ENCODE peak calls at places on chromosome 19, in nine cellular contexts. One of them, this sample, is unnamed.

GRCh38 chr19:32717496-32717895 is 2.1 kb upstream of the TDRD12 start:
- DNase-seq in activated CD4-positive, alpha-beta T cell treated with anti-CD3 and anti-CD28 coated beads for 4 hours: no peak
- DNase-seq in activated naive CD4-positive, alpha-beta T cell: no peak
- DNase-seq in GM04503: no peak
- DNase-seq in T47D: no peak
- DNase-seq in hepatic stellate cell: no peak
- DNase-seq in effector memory CD8-positive, alpha-beta T cell: no peak
- DNase-seq in RPMI8226: no peak
- DNase-seq in germinal center: no peak
- DNase-seq in this sample: no peak

GRCh38 chr19:11154683-11155047 is 917 bp downstream of the SPC24 start:
- DNase-seq in T47D: no peak
- DNase-seq in RPMI8226: no peak
- DNase-seq in GM04503: no peak
- DNase-seq in effector memory CD8-positive, alpha-beta T cell: no peak
- DNase-seq in hepatic stellate cell: no peak
- DNase-seq in activated naive CD4-positive, alpha-beta T cell: no peak
- DNase-seq in activated CD4-positive, alpha-beta T cell treated with anti-CD3 and anti-CD28 coated beads for 4 hours: no peak
- DNase-seq in germinal center: no peak
- DNase-seq in this sample: no peak

GRCh38 chr19:12778020-12778904 is 2.9 kb upstream of the HOOK2 start:
- DNase-seq in hepatic stellate cell: peak
- DNase-seq in effector memory CD8-positive, alpha-beta T cell: no peak
- DNase-seq in activated naive CD4-positive, alpha-beta T cell: no peak
- DNase-seq in germinal center: no peak
- DNase-seq in T47D: no peak
- DNase-seq in GM04503: no peak
- DNase-seq in activated CD4-positive, alpha-beta T cell treated with anti-CD3 and anti-CD28 coated beads for 4 hours: no peak
- DNase-seq in RPMI8226: peak
- DNase-seq in this sample: no peak

GRCh38 chr19:54287456-54287855 is 6.5 kb upstream of the LILRB2 start:
- DNase-seq in effector memory CD8-positive, alpha-beta T cell: no peak
- DNase-seq in activated CD4-positive, alpha-beta T cell treated with anti-CD3 and anti-CD28 coated beads for 4 hours: no peak
- DNase-seq in RPMI8226: no peak
- DNase-seq in germinal center: no peak
- DNase-seq in GM04503: peak
- DNase-seq in hepatic stellate cell: peak
- DNase-seq in T47D: no peak
- DNase-seq in activated naive CD4-positive, alpha-beta T cell: no peak
- DNase-seq in this sample: no peak

GRCh38 chr19:51531349-51532315 is at the start of gene SIGLEC6:
- DNase-seq in hepatic stellate cell: no peak
- DNase-seq in T47D: no peak
- DNase-seq in RPMI8226: peak
- DNase-seq in GM04503: no peak
- DNase-seq in effector memory CD8-positive, alpha-beta T cell: no peak
- DNase-seq in activated naive CD4-positive, alpha-beta T cell: no peak
- DNase-seq in activated CD4-positive, alpha-beta T cell treated with anti-CD3 and anti-CD28 coated beads for 4 hours: peak
- DNase-seq in germinal center: peak
- DNase-seq in this sample: peak

GRCh38 chr19:16146112-16146511 is 2.6 kb downstream of the HSH2D start:
- DNase-seq in RPMI8226: no peak
- DNase-seq in effector memory CD8-positive, alpha-beta T cell: no peak
- DNase-seq in hepatic stellate cell: no peak
- DNase-seq in activated naive CD4-positive, alpha-beta T cell: no peak
- DNase-seq in GM04503: no peak
- DNase-seq in activated CD4-positive, alpha-beta T cell treated with anti-CD3 and anti-CD28 coated beads for 4 hours: no peak
- DNase-seq in germinal center: no peak
- DNase-seq in T47D: no peak
- DNase-seq in this sample: no peak

GRCh38 chr19:12840091-12841079 is 2.1 kb downstream of the MAST1 start:
- DNase-seq in hepatic stellate cell: no peak
- DNase-seq in T47D: peak
- DNase-seq in effector memory CD8-positive, alpha-beta T cell: no peak
- DNase-seq in activated naive CD4-positive, alpha-beta T cell: no peak
- DNase-seq in germinal center: peak
- DNase-seq in activated CD4-positive, alpha-beta T cell treated with anti-CD3 and anti-CD28 coated beads for 4 hours: no peak
- DNase-seq in GM04503: no peak
- DNase-seq in RPMI8226: peak
- DNase-seq in this sample: no peak

GRCh38 chr19:47351545-47351944 is 2.4 kb downstream of the DHX34 start:
- DNase-seq in activated CD4-positive, alpha-beta T cell treated with anti-CD3 and anti-CD28 coated beads for 4 hours: no peak
- DNase-seq in RPMI8226: no peak
- DNase-seq in GM04503: no peak
- DNase-seq in germinal center: peak
- DNase-seq in hepatic stellate cell: peak
- DNase-seq in activated naive CD4-positive, alpha-beta T cell: no peak
- DNase-seq in effector memory CD8-positive, alpha-beta T cell: no peak
- DNase-seq in T47D: peak
- DNase-seq in this sample: no peak

GRCh38 chr19:48810151-48810550 is 678 bp downstream of the BCAT2 start:
- DNase-seq in T47D: no peak
- DNase-seq in RPMI8226: peak
- DNase-seq in activated CD4-positive, alpha-beta T cell treated with anti-CD3 and anti-CD28 coated beads for 4 hours: no peak
- DNase-seq in germinal center: no peak
- DNase-seq in effector memory CD8-positive, alpha-beta T cell: no peak
- DNase-seq in activated naive CD4-positive, alpha-beta T cell: no peak
- DNase-seq in hepatic stellate cell: no peak
- DNase-seq in GM04503: no peak
- DNase-seq in this sample: no peak

GRCh38 chr19:2561895-2562294 is 86.0 kb downstream of the GADD45B start:
- DNase-seq in germinal center: peak
- DNase-seq in hepatic stellate cell: no peak
- DNase-seq in T47D: no peak
- DNase-seq in activated naive CD4-positive, alpha-beta T cell: no peak
- DNase-seq in RPMI8226: peak
- DNase-seq in GM04503: no peak
- DNase-seq in effector memory CD8-positive, alpha-beta T cell: peak
- DNase-seq in activated CD4-positive, alpha-beta T cell treated with anti-CD3 and anti-CD28 coated beads for 4 hours: peak
- DNase-seq in this sample: peak

GRCh38 chr19:13071444-13072205 is 31.0 kb downstream of the LYL1 start:
- DNase-seq in activated naive CD4-positive, alpha-beta T cell: no peak
- DNase-seq in germinal center: no peak
- DNase-seq in RPMI8226: no peak
- DNase-seq in hepatic stellate cell: no peak
- DNase-seq in GM04503: no peak
- DNase-seq in effector memory CD8-positive, alpha-beta T cell: no peak
- DNase-seq in activated CD4-positive, alpha-beta T cell treated with anti-CD3 and anti-CD28 coated beads for 4 hours: no peak
- DNase-seq in T47D: no peak
- DNase-seq in this sample: no peak

GRCh38 chr19:29810504-29810871 is 1.3 kb upstream of the CCNE1 start:
- DNase-seq in GM04503: no peak
- DNase-seq in activated naive CD4-positive, alpha-beta T cell: no peak
- DNase-seq in T47D: no peak
- DNase-seq in activated CD4-positive, alpha-beta T cell treated with anti-CD3 and anti-CD28 coated beads for 4 hours: no peak
- DNase-seq in hepatic stellate cell: no peak
- DNase-seq in germinal center: no peak
- DNase-seq in effector memory CD8-positive, alpha-beta T cell: peak
- DNase-seq in RPMI8226: peak
- DNase-seq in this sample: no peak

GRCh38 chr19:41880329-41880708 is 2.7 kb upstream of the ARHGEF1 start:
- DNase-seq in RPMI8226: no peak
- DNase-seq in activated CD4-positive, alpha-beta T cell treated with anti-CD3 and anti-CD28 coated beads for 4 hours: no peak
- DNase-seq in GM04503: no peak
- DNase-seq in hepatic stellate cell: no peak
- DNase-seq in T47D: no peak
- DNase-seq in effector memory CD8-positive, alpha-beta T cell: no peak
- DNase-seq in activated naive CD4-positive, alpha-beta T cell: no peak
- DNase-seq in germinal center: no peak
- DNase-seq in this sample: no peak

GRCh38 chr19:47701717-47702552 is 11.3 kb upstream of the EHD2 start:
- DNase-seq in effector memory CD8-positive, alpha-beta T cell: no peak
- DNase-seq in activated naive CD4-positive, alpha-beta T cell: no peak
- DNase-seq in T47D: no peak
- DNase-seq in RPMI8226: no peak
- DNase-seq in hepatic stellate cell: no peak
- DNase-seq in germinal center: no peak
- DNase-seq in activated CD4-positive, alpha-beta T cell treated with anti-CD3 and anti-CD28 coated beads for 4 hours: no peak
- DNase-seq in GM04503: no peak
- DNase-seq in this sample: no peak

GRCh38 chr19:38702278-38702677 is 42.0 kb downstream of the CAPN12 start:
- DNase-seq in activated naive CD4-positive, alpha-beta T cell: no peak
- DNase-seq in RPMI8226: no peak
- DNase-seq in activated CD4-positive, alpha-beta T cell treated with anti-CD3 and anti-CD28 coated beads for 4 hours: no peak
- DNase-seq in effector memory CD8-positive, alpha-beta T cell: no peak
- DNase-seq in germinal center: no peak
- DNase-seq in hepatic stellate cell: no peak
- DNase-seq in T47D: no peak
- DNase-seq in GM04503: no peak
- DNase-seq in this sample: no peak

GRCh38 chr19:1154731-1155351 is 19.2 kb downstream of the SBNO2 start:
- DNase-seq in activated naive CD4-positive, alpha-beta T cell: no peak
- DNase-seq in T47D: peak
- DNase-seq in activated CD4-positive, alpha-beta T cell treated with anti-CD3 and anti-CD28 coated beads for 4 hours: no peak
- DNase-seq in hepatic stellate cell: peak
- DNase-seq in effector memory CD8-positive, alpha-beta T cell: no peak
- DNase-seq in germinal center: no peak
- DNase-seq in RPMI8226: no peak
- DNase-seq in GM04503: peak
- DNase-seq in this sample: no peak

GRCh38 chr19:20278342-20278741 is 111.3 kb downstream of the ZNF486 start:
- DNase-seq in RPMI8226: no peak
- DNase-seq in GM04503: no peak
- DNase-seq in activated CD4-positive, alpha-beta T cell treated with anti-CD3 and anti-CD28 coated beads for 4 hours: no peak
- DNase-seq in T47D: no peak
- DNase-seq in activated naive CD4-positive, alpha-beta T cell: no peak
- DNase-seq in hepatic stellate cell: no peak
- DNase-seq in effector memory CD8-positive, alpha-beta T cell: no peak
- DNase-seq in germinal center: peak
- DNase-seq in this sample: no peak

GRCh38 chr19:8361921-8362793 is 1.8 kb upstream of the ANGPTL4 start:
- DNase-seq in GM04503: peak
- DNase-seq in effector memory CD8-positive, alpha-beta T cell: no peak
- DNase-seq in T47D: no peak
- DNase-seq in RPMI8226: peak
- DNase-seq in activated CD4-positive, alpha-beta T cell treated with anti-CD3 and anti-CD28 coated beads for 4 hours: no peak
- DNase-seq in germinal center: no peak
- DNase-seq in activated naive CD4-positive, alpha-beta T cell: no peak
- DNase-seq in hepatic stellate cell: peak
- DNase-seq in this sample: no peak

GRCh38 chr19:3095375-3096191 is 1.4 kb downstream of the GNA11 start:
- DNase-seq in GM04503: no peak
- DNase-seq in T47D: no peak
- DNase-seq in hepatic stellate cell: no peak
- DNase-seq in activated CD4-positive, alpha-beta T cell treated with anti-CD3 and anti-CD28 coated beads for 4 hours: peak
- DNase-seq in germinal center: no peak
- DNase-seq in RPMI8226: no peak
- DNase-seq in activated naive CD4-positive, alpha-beta T cell: no peak
- DNase-seq in effector memory CD8-positive, alpha-beta T cell: peak
- DNase-seq in this sample: no peak

GRCh38 chr19:38759590-38760003 is 13.7 kb downstream of the LGALS7 start:
- DNase-seq in hepatic stellate cell: no peak
- DNase-seq in germinal center: no peak
- DNase-seq in activated CD4-positive, alpha-beta T cell treated with anti-CD3 and anti-CD28 coated beads for 4 hours: no peak
- DNase-seq in GM04503: no peak
- DNase-seq in RPMI8226: no peak
- DNase-seq in T47D: no peak
- DNase-seq in effector memory CD8-positive, alpha-beta T cell: no peak
- DNase-seq in activated naive CD4-positive, alpha-beta T cell: no peak
- DNase-seq in this sample: no peak

GRCh38 chr19:18436651-18437478 is 1.1 kb downstream of the ISYNA1 start:
- DNase-seq in germinal center: peak
- DNase-seq in activated naive CD4-positive, alpha-beta T cell: no peak
- DNase-seq in GM04503: no peak
- DNase-seq in hepatic stellate cell: peak
- DNase-seq in activated CD4-positive, alpha-beta T cell treated with anti-CD3 and anti-CD28 coated beads for 4 hours: peak
- DNase-seq in effector memory CD8-positive, alpha-beta T cell: peak
- DNase-seq in RPMI8226: peak
- DNase-seq in T47D: peak
- DNase-seq in this sample: peak

GRCh38 chr19:19327672-19328071 is 7.0 kb downstream of the MAU2 start:
- DNase-seq in T47D: no peak
- DNase-seq in activated CD4-positive, alpha-beta T cell treated with anti-CD3 and anti-CD28 coated beads for 4 hours: no peak
- DNase-seq in RPMI8226: no peak
- DNase-seq in effector memory CD8-positive, alpha-beta T cell: no peak
- DNase-seq in hepatic stellate cell: no peak
- DNase-seq in GM04503: no peak
- DNase-seq in germinal center: no peak
- DNase-seq in activated naive CD4-positive, alpha-beta T cell: no peak
- DNase-seq in this sample: no peak

GRCh38 chr19:33580026-33580644 is 41.6 kb upstream of the CHST8 start:
- DNase-seq in activated naive CD4-positive, alpha-beta T cell: no peak
- DNase-seq in GM04503: no peak
- DNase-seq in RPMI8226: no peak
- DNase-seq in effector memory CD8-positive, alpha-beta T cell: no peak
- DNase-seq in hepatic stellate cell: no peak
- DNase-seq in T47D: peak
- DNase-seq in activated CD4-positive, alpha-beta T cell treated with anti-CD3 and anti-CD28 coated beads for 4 hours: no peak
- DNase-seq in germinal center: no peak
- DNase-seq in this sample: no peak

GRCh38 chr19:6018786-6019185 is 40.8 kb upstream of the RANBP3 start:
- DNase-seq in hepatic stellate cell: no peak
- DNase-seq in germinal center: no peak
- DNase-seq in GM04503: no peak
- DNase-seq in T47D: no peak
- DNase-seq in RPMI8226: peak
- DNase-seq in activated naive CD4-positive, alpha-beta T cell: no peak
- DNase-seq in activated CD4-positive, alpha-beta T cell treated with anti-CD3 and anti-CD28 coated beads for 4 hours: no peak
- DNase-seq in effector memory CD8-positive, alpha-beta T cell: no peak
- DNase-seq in this sample: no peak

GRCh38 chr19:32404213-32404938 is 1.2 kb upstream of the DPY19L3 start:
- DNase-seq in effector memory CD8-positive, alpha-beta T cell: no peak
- DNase-seq in activated naive CD4-positive, alpha-beta T cell: no peak
- DNase-seq in T47D: no peak
- DNase-seq in germinal center: no peak
- DNase-seq in hepatic stellate cell: no peak
- DNase-seq in GM04503: no peak
- DNase-seq in activated CD4-positive, alpha-beta T cell treated with anti-CD3 and anti-CD28 coated beads for 4 hours: no peak
- DNase-seq in RPMI8226: no peak
- DNase-seq in this sample: no peak

GRCh38 chr19:12034610-12035009 is 869 bp downstream of the ZNF433 start:
- DNase-seq in GM04503: no peak
- DNase-seq in activated CD4-positive, alpha-beta T cell treated with anti-CD3 and anti-CD28 coated beads for 4 hours: no peak
- DNase-seq in germinal center: no peak
- DNase-seq in hepatic stellate cell: peak
- DNase-seq in effector memory CD8-positive, alpha-beta T cell: no peak
- DNase-seq in activated naive CD4-positive, alpha-beta T cell: no peak
- DNase-seq in T47D: no peak
- DNase-seq in RPMI8226: no peak
- DNase-seq in this sample: no peak

This sample was measured in GM12892.